ENCODE peak calls at places on chromosomes 7 and 10, in six cellular contexts. P is fibroblast of the aortic adventitia, E is pancreas, Q is GM12864, A is BE2C, T is psoas muscle. J is an unnamed sample.

GRCh38 chr7:23114854-23115253 is 9.3 kb downstream of the KLHL7 start:
- DNase-seq in P (no peak), A (no peak), T (no peak), E (no peak), Q (no peak), J (no peak)

GRCh38 chr10:131620314-131620713 is 280.5 kb upstream of the PPP2R2D start:
- DNase-seq in P (no peak), Q (no peak), E (no peak), T (no peak), A (no peak), J (no peak)

GRCh38 chr7:27960415-27960814 is 220.2 kb downstream of the JAZF1 start:
- DNase-seq in T (no peak), A (no peak), Q (no peak), E (no peak), P (no peak), J (no peak)

GRCh38 chr10:14397069-14397468 is 66.3 kb upstream of the FRMD4A start:
- DNase-seq in A (no peak), Q (no peak), E (peak; percentile 16), P (peak; percentile 97), T (peak; percentile 85), J (peak; percentile 95)

GRCh38 chr7:16669581-16669980 is 23.6 kb downstream of the BZW2 start:
- DNase-seq in T (no peak), P (no peak), E (no peak), Q (no peak), A (no peak), J (no peak)

GRCh38 chr10:82160291-82160690 is 285.3 kb downstream of the NRG3 start:
- DNase-seq in E (no peak), Q (no peak), P (no peak), A (no peak), T (no peak), J (no peak)

GRCh38 chr7:20484366-20484765 is 131.1 kb upstream of the ABCB5 start:
- DNase-seq in P (no peak), E (no peak), Q (no peak), T (no peak), A (no peak), J (no peak)

GRCh38 chr7:91383186-91383585 is 119.0 kb downstream of the FZD1 start:
- DNase-seq in E (no peak), P (peak; percentile 10), A (no peak), Q (no peak), T (no peak), J (no peak)

GRCh38 chr10:31171402-31172120 is 139.9 kb upstream of the ZNF438 start:
- DNase-seq in E (no peak), Q (no peak), P (peak; percentile 50), T (no peak), A (no peak), J (peak; percentile 14)

GRCh38 chr7:101690061-101690460 is 61.0 kb upstream of the MYL10 start:
- DNase-seq in E (no peak), Q (no peak), T (no peak), A (no peak), P (no peak), J (no peak)

GRCh38 chr10:129466703-129467345 is at the start of gene MGMT:
- DNase-seq in P (peak; percentile 78), E (peak; percentile 94), Q (peak; percentile 66), A (peak; percentile 95), T (peak; percentile 97), J (no peak)

GRCh38 chr10:131198843-131199242 is 112.7 kb downstream of the TCERG1L start:
- DNase-seq in P (no peak), T (no peak), Q (no peak), A (no peak), E (no peak), J (no peak)

GRCh38 chr7:29641651-29642050 is 78.0 kb downstream of the PRR15 start:
- DNase-seq in A (no peak), T (no peak), E (no peak), P (no peak), Q (no peak), J (no peak)

GRCh38 chr10:4334076-4334475 is 491.9 kb upstream of the AKR1E2 start:
- DNase-seq in A (no peak), T (no peak), E (no peak), Q (no peak), P (no peak), J (no peak)

GRCh38 chr10:3532644-3533043 is 252.4 kb downstream of the KLF6 start:
- DNase-seq in T (no peak), P (no peak), E (no peak), Q (no peak), A (no peak), J (no peak)

GRCh38 chr10:21501109-21501508 is 24.4 kb downstream of the SKIDA1 start:
- DNase-seq in E (no peak), A (no peak), T (no peak), P (no peak), Q (no peak), J (no peak)

GRCh38 chr10:7787150-7787856 is 490 bp downstream of the KIN start:
- DNase-seq in E (no peak), P (peak; percentile 30), A (no peak), Q (no peak), T (no peak), J (no peak)

GRCh38 chr7:134029-134428 is 58.3 kb upstream of the FAM20C start:
- DNase-seq in E (no peak), Q (no peak), A (no peak), P (no peak), T (no peak), J (no peak)

GRCh38 chr7:93232673-93233018 is 480 bp downstream of the VPS50 start:
- DNase-seq in Q (no peak), A (peak; percentile 6), E (no peak), T (no peak), P (peak; percentile 4), J (no peak)

GRCh38 chr7:15832996-15833395 is 146.5 kb upstream of the MEOX2 start:
- DNase-seq in E (no peak), A (no peak), T (peak; percentile 39), Q (no peak), P (peak; percentile 70), J (no peak)

GRCh38 chr7:44140341-44140740 is 791 bp downstream of the MYL7 start:
- DNase-seq in T (peak; percentile 54), P (no peak), E (no peak), Q (no peak), A (no peak), J (no peak)

GRCh38 chr7:149414745-149415390 is 46.0 kb downstream of the ZNF777 start:
- DNase-seq in A (no peak), E (no peak), T (peak; percentile 82), Q (peak; percentile 50), P (peak; percentile 61), J (peak; percentile 44)

GRCh38 chr7:20834656-20835055 is 48.0 kb upstream of the SP8 start:
- DNase-seq in A (no peak), P (no peak), Q (no peak), E (no peak), T (no peak), J (no peak)

GRCh38 chr10:16195178-16195769 is 241.5 kb upstream of the PTER start:
- DNase-seq in Q (peak; percentile 7), A (no peak), E (no peak), T (no peak), P (no peak), J (no peak)

GRCh38 chr10:30503700-30504462 is 69.9 kb downstream of the MAP3K8 start:
- DNase-seq in T (no peak), E (no peak), Q (no peak), A (no peak), P (no peak), J (no peak)

GRCh38 chr10:132196178-132197113 is 9.7 kb downstream of the DPYSL4 start:
- DNase-seq in T (peak; percentile 39), Q (no peak), E (no peak), A (no peak), P (no peak), J (no peak)

GRCh38 chr10:91190388-91190870 is 30.0 kb upstream of the PCGF5 start:
- DNase-seq in T (no peak), Q (no peak), E (no peak), A (no peak), P (peak; percentile 72), J (peak; percentile 60)

GRCh38 chr7:104106106-104106505 is 101.7 kb downstream of the ORC5 start:
- DNase-seq in P (peak; percentile 46), T (no peak), E (no peak), Q (no peak), A (no peak), J (peak; percentile 4)
- TF ChIP-seq CTCF in P (peak; percentile 25), T (peak; percentile 43), E (no peak), Q (no peak), A (peak; percentile 38), J (no peak)

GRCh38 chr7:47481656-47482012 is 100.3 kb downstream of the TNS3 start:
- DNase-seq in P (no peak), Q (no peak), T (no peak), A (no peak), E (no peak), J (no peak)

GRCh38 chr7:47483604-47484273 is 98.2 kb downstream of the TNS3 start:
- DNase-seq in E (no peak), T (no peak), P (peak; percentile 43), A (no peak), Q (no peak), J (no peak)

GRCh38 chr7:47480576-47481538 is 101.1 kb downstream of the TNS3 start:
- DNase-seq in Q (peak; percentile 39), E (no peak), T (no peak), A (no peak), P (no peak), J (no peak)

GRCh38 chr7:47479821-47480575 is 101.9 kb downstream of the TNS3 start:
- DNase-seq in A (no peak), T (no peak), P (no peak), E (no peak), Q (no peak), J (no peak)

GRCh38 chr7:47482013-47482761 is 99.7 kb downstream of the TNS3 start:
- DNase-seq in P (peak; percentile 86), A (peak; percentile 77), E (peak; percentile 72), Q (no peak), T (no peak), J (peak; percentile 91)
- H3K4me3 ChIP-seq in P (no peak overlapping the region), A (peak overlapping the region; percentile 19), E (no peak overlapping the region), Q (no peak overlapping the region), T (no peak overlapping the region), J (no peak overlapping the region)

GRCh38 chr7:86939197-86939814 is 120.1 kb downstream of the ELAPOR2 start:
- DNase-seq in A (peak; percentile 56), E (peak; percentile 34), P (peak; percentile 80), Q (peak; percentile 54), T (no peak), J (no peak)
- TF ChIP-seq CTCF in A (peak; percentile 73), E (peak; percentile 20), P (peak; percentile 78), Q (peak; percentile 67), T (peak; percentile 81), J (peak; percentile 60)

GRCh38 chr10:75593690-75594556 is 162.5 kb downstream of the LRMDA start:
- DNase-seq in E (no peak), P (no peak), Q (no peak), T (no peak), A (peak; percentile 13), J (no peak)

GRCh38 chr10:75596930-75597629 is 165.7 kb downstream of the LRMDA start:
- DNase-seq in T (no peak), Q (no peak), E (no peak), A (no peak), P (no peak), J (no peak)

GRCh38 chr10:75589895-75590654 is 158.7 kb downstream of the LRMDA start:
- DNase-seq in T (no peak), E (no peak), A (no peak), P (no peak), Q (no peak), J (no peak)

GRCh38 chr10:75592014-75592842 is 160.8 kb downstream of the LRMDA start:
- DNase-seq in T (no peak), E (no peak), A (no peak), Q (no peak), P (no peak), J (no peak)

GRCh38 chr10:75592888-75593643 is 161.6 kb downstream of the LRMDA start:
- DNase-seq in P (peak; percentile 35), E (no peak), T (no peak), Q (no peak), A (no peak), J (no peak)
- H3K4me3 ChIP-seq in P (no peak overlapping the region), E (no peak overlapping the region), T (peak overlapping the region; percentile 38), Q (no peak overlapping the region), A (no peak overlapping the region), J (no peak overlapping the region)